ENCODE peak calls at places on chromosomes 5 and 9, in five cellular contexts. One of them, this sample, is unnamed.

GRCh38 chr5:139150359-139150999 is 47.7 kb downstream of the SIL1 start:
- DNase-seq in lung microvascular endothelial cell: no peak
- DNase-seq in LoVo: no peak
- DNase-seq in T-helper 1 cell: no peak
- DNase-seq in stimulated activated CD4-positive, alpha-beta T cell treated with anti-CD3 and anti-CD28 coated beads, Interleukin-2, amount 100 ng/mL, for 48 hours: no peak
- DNase-seq in this sample: no peak

GRCh38 chr5:119630752-119631440 is 1.5 kb downstream of the FAM170A start:
- DNase-seq in lung microvascular endothelial cell: no peak
- DNase-seq in LoVo: no peak
- DNase-seq in T-helper 1 cell: no peak
- DNase-seq in stimulated activated CD4-positive, alpha-beta T cell treated with anti-CD3 and anti-CD28 coated beads, Interleukin-2, amount 100 ng/mL, for 48 hours: no peak
- DNase-seq in this sample: no peak

GRCh38 chr5:982377-983237 is 26.0 kb upstream of the NKD2 start:
- DNase-seq in lung microvascular endothelial cell: peak; percentile 56
- DNase-seq in LoVo: no peak
- DNase-seq in T-helper 1 cell: no peak
- DNase-seq in stimulated activated CD4-positive, alpha-beta T cell treated with anti-CD3 and anti-CD28 coated beads, Interleukin-2, amount 100 ng/mL, for 48 hours: no peak
- DNase-seq in this sample: no peak

GRCh38 chr9:5580650-5581049 is 48.3 kb upstream of the RIC1 start:
- DNase-seq in lung microvascular endothelial cell: no peak
- DNase-seq in LoVo: no peak
- DNase-seq in T-helper 1 cell: no peak
- DNase-seq in stimulated activated CD4-positive, alpha-beta T cell treated with anti-CD3 and anti-CD28 coated beads, Interleukin-2, amount 100 ng/mL, for 48 hours: no peak
- DNase-seq in this sample: no peak

GRCh38 chr9:127612993-127613954 is 1.2 kb downstream of the STXBP1 start:
- DNase-seq in lung microvascular endothelial cell: peak; percentile 44
- DNase-seq in LoVo: peak; percentile 13
- DNase-seq in T-helper 1 cell: peak; percentile 27
- DNase-seq in stimulated activated CD4-positive, alpha-beta T cell treated with anti-CD3 and anti-CD28 coated beads, Interleukin-2, amount 100 ng/mL, for 48 hours: peak; percentile 30
- DNase-seq in this sample: peak; percentile 60

GRCh38 chr5:138874241-138874640 is 894 bp downstream of the LRRTM2 start:
- DNase-seq in lung microvascular endothelial cell: no peak
- DNase-seq in LoVo: no peak
- DNase-seq in T-helper 1 cell: no peak
- DNase-seq in stimulated activated CD4-positive, alpha-beta T cell treated with anti-CD3 and anti-CD28 coated beads, Interleukin-2, amount 100 ng/mL, for 48 hours: no peak
- DNase-seq in this sample: no peak

GRCh38 chr5:168039485-168040005 is 251.9 kb upstream of the WWC1 start:
- DNase-seq in lung microvascular endothelial cell: no peak
- DNase-seq in LoVo: no peak
- DNase-seq in T-helper 1 cell: no peak
- DNase-seq in stimulated activated CD4-positive, alpha-beta T cell treated with anti-CD3 and anti-CD28 coated beads, Interleukin-2, amount 100 ng/mL, for 48 hours: no peak
- DNase-seq in this sample: no peak

GRCh38 chr5:9776525-9776924 is 146.4 kb upstream of the TAS2R1 start:
- DNase-seq in lung microvascular endothelial cell: no peak
- DNase-seq in LoVo: no peak
- DNase-seq in T-helper 1 cell: no peak
- DNase-seq in stimulated activated CD4-positive, alpha-beta T cell treated with anti-CD3 and anti-CD28 coated beads, Interleukin-2, amount 100 ng/mL, for 48 hours: no peak
- DNase-seq in this sample: no peak

GRCh38 chr9:94148419-94148818 is 64.2 kb downstream of the PTPDC1 start:
- DNase-seq in lung microvascular endothelial cell: no peak
- DNase-seq in LoVo: no peak
- DNase-seq in T-helper 1 cell: no peak
- DNase-seq in stimulated activated CD4-positive, alpha-beta T cell treated with anti-CD3 and anti-CD28 coated beads, Interleukin-2, amount 100 ng/mL, for 48 hours: no peak
- DNase-seq in this sample: no peak